ENCODE peak calls at places on chromosomes 4 and X, in seven cellular contexts. One of them, this sample, is unnamed.

GRCh38 chrX:49915352-49916222 is 6.8 kb upstream of the CLCN5 start:
- DNase-seq in astrocyte of the hippocampus: peak; percentile 66
- DNase-seq in stimulated activated CD4-positive, alpha-beta T cell treated with anti-CD3 and anti-CD28 coated beads, Interleukin-4, amount 100 ng/mL, for 24 hours: peak; percentile 58
- DNase-seq in progenitor cell of endocrine pancreas: no peak
- DNase-seq in effector memory CD4-positive, alpha-beta T cell: no peak
- DNase-seq in MCF 10A: peak; percentile 72
- DNase-seq in heart right ventricle: no peak
- DNase-seq in this sample: peak; percentile 53

GRCh38 chr4:102531441-102531840 is 30.3 kb downstream of the NFKB1 start:
- DNase-seq in astrocyte of the hippocampus: peak; percentile 62
- DNase-seq in stimulated activated CD4-positive, alpha-beta T cell treated with anti-CD3 and anti-CD28 coated beads, Interleukin-4, amount 100 ng/mL, for 24 hours: no peak
- DNase-seq in progenitor cell of endocrine pancreas: no peak
- DNase-seq in effector memory CD4-positive, alpha-beta T cell: no peak
- DNase-seq in MCF 10A: no peak
- DNase-seq in heart right ventricle: no peak
- DNase-seq in this sample: no peak

GRCh38 chr4:156723951-156724668 is 247.5 kb downstream of the PDGFC start:
- DNase-seq in astrocyte of the hippocampus: no peak
- DNase-seq in stimulated activated CD4-positive, alpha-beta T cell treated with anti-CD3 and anti-CD28 coated beads, Interleukin-4, amount 100 ng/mL, for 24 hours: no peak
- DNase-seq in progenitor cell of endocrine pancreas: no peak
- DNase-seq in effector memory CD4-positive, alpha-beta T cell: no peak
- DNase-seq in MCF 10A: no peak
- DNase-seq in heart right ventricle: no peak
- DNase-seq in this sample: no peak

GRCh38 chr4:155818639-155819038 is 47.4 kb downstream of the ASIC5 start:
- DNase-seq in astrocyte of the hippocampus: peak; percentile 27
- DNase-seq in stimulated activated CD4-positive, alpha-beta T cell treated with anti-CD3 and anti-CD28 coated beads, Interleukin-4, amount 100 ng/mL, for 24 hours: no peak
- DNase-seq in progenitor cell of endocrine pancreas: no peak
- DNase-seq in effector memory CD4-positive, alpha-beta T cell: no peak
- DNase-seq in MCF 10A: peak; percentile 34
- DNase-seq in heart right ventricle: no peak
- DNase-seq in this sample: no peak

GRCh38 chr4:87068591-87069021 is 133.8 kb downstream of the AFF1 start:
- DNase-seq in astrocyte of the hippocampus: no peak
- DNase-seq in stimulated activated CD4-positive, alpha-beta T cell treated with anti-CD3 and anti-CD28 coated beads, Interleukin-4, amount 100 ng/mL, for 24 hours: no peak
- DNase-seq in progenitor cell of endocrine pancreas: no peak
- DNase-seq in effector memory CD4-positive, alpha-beta T cell: no peak
- DNase-seq in MCF 10A: no peak
- DNase-seq in heart right ventricle: no peak
- DNase-seq in this sample: peak; percentile 79

GRCh38 chrX:46611658-46612362 is 38.2 kb downstream of the CHST7 start:
- DNase-seq in astrocyte of the hippocampus: no peak
- DNase-seq in stimulated activated CD4-positive, alpha-beta T cell treated with anti-CD3 and anti-CD28 coated beads, Interleukin-4, amount 100 ng/mL, for 24 hours: no peak
- DNase-seq in progenitor cell of endocrine pancreas: no peak
- DNase-seq in effector memory CD4-positive, alpha-beta T cell: peak; percentile 4
- DNase-seq in MCF 10A: no peak
- DNase-seq in heart right ventricle: no peak
- DNase-seq in this sample: no peak

GRCh38 chr4:157035471-157035870 is 40.5 kb upstream of the GLRB start:
- DNase-seq in astrocyte of the hippocampus: peak; percentile 43
- DNase-seq in stimulated activated CD4-positive, alpha-beta T cell treated with anti-CD3 and anti-CD28 coated beads, Interleukin-4, amount 100 ng/mL, for 24 hours: no peak
- DNase-seq in progenitor cell of endocrine pancreas: no peak
- DNase-seq in effector memory CD4-positive, alpha-beta T cell: no peak
- DNase-seq in MCF 10A: no peak
- DNase-seq in heart right ventricle: no peak
- DNase-seq in this sample: no peak

GRCh38 chr4:1348014-1348513 is 1.1 kb downstream of the UVSSA start:
- DNase-seq in astrocyte of the hippocampus: no peak
- DNase-seq in stimulated activated CD4-positive, alpha-beta T cell treated with anti-CD3 and anti-CD28 coated beads, Interleukin-4, amount 100 ng/mL, for 24 hours: no peak
- DNase-seq in progenitor cell of endocrine pancreas: no peak
- DNase-seq in effector memory CD4-positive, alpha-beta T cell: no peak
- DNase-seq in MCF 10A: no peak
- DNase-seq in heart right ventricle: no peak
- DNase-seq in this sample: no peak

GRCh38 chrX:116756960-116757359 is 294.2 kb upstream of the CT83 start:
- DNase-seq in astrocyte of the hippocampus: no peak
- DNase-seq in stimulated activated CD4-positive, alpha-beta T cell treated with anti-CD3 and anti-CD28 coated beads, Interleukin-4, amount 100 ng/mL, for 24 hours: no peak
- DNase-seq in progenitor cell of endocrine pancreas: no peak
- DNase-seq in effector memory CD4-positive, alpha-beta T cell: no peak
- DNase-seq in MCF 10A: no peak
- DNase-seq in heart right ventricle: no peak
- DNase-seq in this sample: no peak

GRCh38 chrX:119477812-119478232 is 9.6 kb downstream of the SLC25A5 start:
- DNase-seq in astrocyte of the hippocampus: no peak
- DNase-seq in stimulated activated CD4-positive, alpha-beta T cell treated with anti-CD3 and anti-CD28 coated beads, Interleukin-4, amount 100 ng/mL, for 24 hours: no peak
- DNase-seq in progenitor cell of endocrine pancreas: no peak
- DNase-seq in effector memory CD4-positive, alpha-beta T cell: no peak
- DNase-seq in MCF 10A: peak; percentile 72
- DNase-seq in heart right ventricle: no peak
- DNase-seq in this sample: no peak

GRCh38 chr4:94559351-94559806 is 107.6 kb downstream of the PDLIM5 start:
- DNase-seq in astrocyte of the hippocampus: no peak
- DNase-seq in stimulated activated CD4-positive, alpha-beta T cell treated with anti-CD3 and anti-CD28 coated beads, Interleukin-4, amount 100 ng/mL, for 24 hours: no peak
- DNase-seq in progenitor cell of endocrine pancreas: no peak
- DNase-seq in effector memory CD4-positive, alpha-beta T cell: no peak
- DNase-seq in MCF 10A: peak; percentile 46
- DNase-seq in heart right ventricle: no peak
- DNase-seq in this sample: no peak

GRCh38 chrX:40040686-40041461 is 56.9 kb downstream of the BCOR start:
- DNase-seq in astrocyte of the hippocampus: no peak
- DNase-seq in stimulated activated CD4-positive, alpha-beta T cell treated with anti-CD3 and anti-CD28 coated beads, Interleukin-4, amount 100 ng/mL, for 24 hours: no peak
- DNase-seq in progenitor cell of endocrine pancreas: no peak
- DNase-seq in effector memory CD4-positive, alpha-beta T cell: no peak
- DNase-seq in MCF 10A: no peak
- DNase-seq in heart right ventricle: no peak
- DNase-seq in this sample: no peak

GRCh38 chr4:59855630-59856352 is 1344.3 kb upstream of the ADGRL3 start:
- DNase-seq in astrocyte of the hippocampus: no peak
- DNase-seq in stimulated activated CD4-positive, alpha-beta T cell treated with anti-CD3 and anti-CD28 coated beads, Interleukin-4, amount 100 ng/mL, for 24 hours: no peak
- DNase-seq in progenitor cell of endocrine pancreas: no peak
- DNase-seq in effector memory CD4-positive, alpha-beta T cell: no peak
- DNase-seq in MCF 10A: no peak
- DNase-seq in heart right ventricle: no peak
- DNase-seq in this sample: no peak

GRCh38 chr4:128831526-128832252 is 22.2 kb downstream of the JADE1 start:
- DNase-seq in astrocyte of the hippocampus: peak; percentile 55
- DNase-seq in stimulated activated CD4-positive, alpha-beta T cell treated with anti-CD3 and anti-CD28 coated beads, Interleukin-4, amount 100 ng/mL, for 24 hours: no peak
- DNase-seq in progenitor cell of endocrine pancreas: no peak
- DNase-seq in effector memory CD4-positive, alpha-beta T cell: no peak
- DNase-seq in MCF 10A: no peak
- DNase-seq in heart right ventricle: no peak
- DNase-seq in this sample: peak; percentile 30

GRCh38 chr4:82746705-82747567 is 51.7 kb downstream of the SCD5 start:
- DNase-seq in astrocyte of the hippocampus: no peak
- DNase-seq in stimulated activated CD4-positive, alpha-beta T cell treated with anti-CD3 and anti-CD28 coated beads, Interleukin-4, amount 100 ng/mL, for 24 hours: no peak
- DNase-seq in progenitor cell of endocrine pancreas: no peak
- DNase-seq in effector memory CD4-positive, alpha-beta T cell: no peak
- DNase-seq in MCF 10A: no peak
- DNase-seq in heart right ventricle: no peak
- DNase-seq in this sample: no peak

GRCh38 chr4:1402516-1403101 is 3.6 kb downstream of the NKX1-1 start:
- DNase-seq in astrocyte of the hippocampus: no peak
- DNase-seq in stimulated activated CD4-positive, alpha-beta T cell treated with anti-CD3 and anti-CD28 coated beads, Interleukin-4, amount 100 ng/mL, for 24 hours: no peak
- DNase-seq in progenitor cell of endocrine pancreas: no peak
- DNase-seq in effector memory CD4-positive, alpha-beta T cell: no peak
- DNase-seq in MCF 10A: no peak
- DNase-seq in heart right ventricle: no peak
- DNase-seq in this sample: no peak

GRCh38 chrX:105634180-105634579 is 188.2 kb upstream of the NRK start:
- DNase-seq in astrocyte of the hippocampus: no peak
- DNase-seq in stimulated activated CD4-positive, alpha-beta T cell treated with anti-CD3 and anti-CD28 coated beads, Interleukin-4, amount 100 ng/mL, for 24 hours: no peak
- DNase-seq in progenitor cell of endocrine pancreas: no peak
- DNase-seq in effector memory CD4-positive, alpha-beta T cell: no peak
- DNase-seq in MCF 10A: no peak
- DNase-seq in heart right ventricle: no peak
- DNase-seq in this sample: no peak

GRCh38 chrX:28802625-28803024 is 215.4 kb downstream of the IL1RAPL1 start:
- DNase-seq in astrocyte of the hippocampus: no peak
- DNase-seq in stimulated activated CD4-positive, alpha-beta T cell treated with anti-CD3 and anti-CD28 coated beads, Interleukin-4, amount 100 ng/mL, for 24 hours: no peak
- DNase-seq in progenitor cell of endocrine pancreas: no peak
- DNase-seq in effector memory CD4-positive, alpha-beta T cell: no peak
- DNase-seq in MCF 10A: peak; percentile 5
- DNase-seq in heart right ventricle: no peak
- DNase-seq in this sample: no peak

GRCh38 chr4:91448668-91449330 is 855.0 kb upstream of the GRID2 start:
- DNase-seq in astrocyte of the hippocampus: peak; percentile 70
- DNase-seq in stimulated activated CD4-positive, alpha-beta T cell treated with anti-CD3 and anti-CD28 coated beads, Interleukin-4, amount 100 ng/mL, for 24 hours: no peak
- DNase-seq in progenitor cell of endocrine pancreas: no peak
- DNase-seq in effector memory CD4-positive, alpha-beta T cell: no peak
- DNase-seq in MCF 10A: peak; percentile 81
- DNase-seq in heart right ventricle: no peak
- DNase-seq in this sample: no peak

GRCh38 chr4:97978791-97979488 is 164.3 kb downstream of the STPG2 start:
- DNase-seq in astrocyte of the hippocampus: peak; percentile 13
- DNase-seq in stimulated activated CD4-positive, alpha-beta T cell treated with anti-CD3 and anti-CD28 coated beads, Interleukin-4, amount 100 ng/mL, for 24 hours: no peak
- DNase-seq in progenitor cell of endocrine pancreas: no peak
- DNase-seq in effector memory CD4-positive, alpha-beta T cell: no peak
- DNase-seq in MCF 10A: no peak
- DNase-seq in heart right ventricle: no peak
- DNase-seq in this sample: no peak

GRCh38 chr4:101200561-101200960 is 146.8 kb downstream of the PPP3CA start:
- DNase-seq in astrocyte of the hippocampus: peak; percentile 64
- DNase-seq in stimulated activated CD4-positive, alpha-beta T cell treated with anti-CD3 and anti-CD28 coated beads, Interleukin-4, amount 100 ng/mL, for 24 hours: no peak
- DNase-seq in progenitor cell of endocrine pancreas: no peak
- DNase-seq in effector memory CD4-positive, alpha-beta T cell: no peak
- DNase-seq in MCF 10A: peak; percentile 90
- DNase-seq in heart right ventricle: no peak
- DNase-seq in this sample: no peak

GRCh38 chrX:40470830-40471429 is 109.8 kb upstream of the ATP6AP2 start:
- DNase-seq in astrocyte of the hippocampus: no peak
- DNase-seq in stimulated activated CD4-positive, alpha-beta T cell treated with anti-CD3 and anti-CD28 coated beads, Interleukin-4, amount 100 ng/mL, for 24 hours: no peak
- DNase-seq in progenitor cell of endocrine pancreas: no peak
- DNase-seq in effector memory CD4-positive, alpha-beta T cell: no peak
- DNase-seq in MCF 10A: peak; percentile 16
- DNase-seq in heart right ventricle: no peak
- DNase-seq in this sample: no peak

GRCh38 chr4:7901274-7901845 is 38.3 kb downstream of the AFAP1 start:
- DNase-seq in astrocyte of the hippocampus: no peak
- DNase-seq in stimulated activated CD4-positive, alpha-beta T cell treated with anti-CD3 and anti-CD28 coated beads, Interleukin-4, amount 100 ng/mL, for 24 hours: no peak
- DNase-seq in progenitor cell of endocrine pancreas: no peak
- DNase-seq in effector memory CD4-positive, alpha-beta T cell: no peak
- DNase-seq in MCF 10A: no peak
- DNase-seq in heart right ventricle: no peak
- DNase-seq in this sample: no peak

GRCh38 chr4:38803833-38804653 is 548 bp downstream of the TLR1 start:
- DNase-seq in astrocyte of the hippocampus: no peak
- DNase-seq in stimulated activated CD4-positive, alpha-beta T cell treated with anti-CD3 and anti-CD28 coated beads, Interleukin-4, amount 100 ng/mL, for 24 hours: peak; percentile 48
- DNase-seq in progenitor cell of endocrine pancreas: no peak
- DNase-seq in effector memory CD4-positive, alpha-beta T cell: no peak
- DNase-seq in MCF 10A: peak; percentile 69
- DNase-seq in heart right ventricle: no peak
- DNase-seq in this sample: no peak

GRCh38 chr4:109589605-109590004 is 29.6 kb downstream of the MCUB start:
- DNase-seq in astrocyte of the hippocampus: no peak
- DNase-seq in stimulated activated CD4-positive, alpha-beta T cell treated with anti-CD3 and anti-CD28 coated beads, Interleukin-4, amount 100 ng/mL, for 24 hours: no peak
- DNase-seq in progenitor cell of endocrine pancreas: no peak
- DNase-seq in effector memory CD4-positive, alpha-beta T cell: no peak
- DNase-seq in MCF 10A: no peak
- DNase-seq in heart right ventricle: no peak
- DNase-seq in this sample: no peak

GRCh38 chrX:40097101-40097491 is 662 bp downstream of the BCOR start:
- DNase-seq in astrocyte of the hippocampus: peak; percentile 41
- DNase-seq in stimulated activated CD4-positive, alpha-beta T cell treated with anti-CD3 and anti-CD28 coated beads, Interleukin-4, amount 100 ng/mL, for 24 hours: peak; percentile 30
- DNase-seq in progenitor cell of endocrine pancreas: no peak
- DNase-seq in effector memory CD4-positive, alpha-beta T cell: no peak
- DNase-seq in MCF 10A: no peak
- DNase-seq in heart right ventricle: no peak
- DNase-seq in this sample: no peak

GRCh38 chrX:38941675-38942074 is 140.4 kb downstream of the MID1IP1 start:
- DNase-seq in astrocyte of the hippocampus: no peak
- DNase-seq in stimulated activated CD4-positive, alpha-beta T cell treated with anti-CD3 and anti-CD28 coated beads, Interleukin-4, amount 100 ng/mL, for 24 hours: no peak
- DNase-seq in progenitor cell of endocrine pancreas: no peak
- DNase-seq in effector memory CD4-positive, alpha-beta T cell: no peak
- DNase-seq in MCF 10A: peak; percentile 6
- DNase-seq in heart right ventricle: no peak
- DNase-seq in this sample: no peak

GRCh38 chr4:41505161-41505653 is 32.8 kb upstream of the LIMCH1 start:
- DNase-seq in astrocyte of the hippocampus: peak; percentile 80
- DNase-seq in stimulated activated CD4-positive, alpha-beta T cell treated with anti-CD3 and anti-CD28 coated beads, Interleukin-4, amount 100 ng/mL, for 24 hours: no peak
- DNase-seq in progenitor cell of endocrine pancreas: no peak
- DNase-seq in effector memory CD4-positive, alpha-beta T cell: no peak
- DNase-seq in MCF 10A: peak; percentile 79
- DNase-seq in heart right ventricle: no peak
- DNase-seq in this sample: no peak

GRCh38 chrX:122238801-122239200 is 945.3 kb upstream of the GRIA3 start:
- DNase-seq in astrocyte of the hippocampus: peak; percentile 6
- DNase-seq in stimulated activated CD4-positive, alpha-beta T cell treated with anti-CD3 and anti-CD28 coated beads, Interleukin-4, amount 100 ng/mL, for 24 hours: no peak
- DNase-seq in progenitor cell of endocrine pancreas: no peak
- DNase-seq in effector memory CD4-positive, alpha-beta T cell: no peak
- DNase-seq in MCF 10A: peak; percentile 36
- DNase-seq in heart right ventricle: no peak
- DNase-seq in this sample: no peak

GRCh38 chr4:98630804-98631454 is 27.5 kb downstream of the TSPAN5 start:
- DNase-seq in astrocyte of the hippocampus: no peak
- DNase-seq in stimulated activated CD4-positive, alpha-beta T cell treated with anti-CD3 and anti-CD28 coated beads, Interleukin-4, amount 100 ng/mL, for 24 hours: no peak
- DNase-seq in progenitor cell of endocrine pancreas: no peak
- DNase-seq in effector memory CD4-positive, alpha-beta T cell: no peak
- DNase-seq in MCF 10A: no peak
- DNase-seq in heart right ventricle: no peak
- DNase-seq in this sample: no peak

GRCh38 chr4:124936427-124936826 is 223.9 kb upstream of the ANKRD50 start:
- DNase-seq in astrocyte of the hippocampus: peak; percentile 76
- DNase-seq in stimulated activated CD4-positive, alpha-beta T cell treated with anti-CD3 and anti-CD28 coated beads, Interleukin-4, amount 100 ng/mL, for 24 hours: no peak
- DNase-seq in progenitor cell of endocrine pancreas: no peak
- DNase-seq in effector memory CD4-positive, alpha-beta T cell: no peak
- DNase-seq in MCF 10A: no peak
- DNase-seq in heart right ventricle: peak; percentile 29
- DNase-seq in this sample: peak; percentile 81

This sample was measured in NCI-H345.